ENCODE peak calls at places on chromosome 5, in four cellular contexts. W is Peyer's patch, Z is DND-41, J is transverse colon. L is an unnamed sample. For H3K9me3, the result is how much of the 10 kb centered on the place peaks cover.

GRCh38 chr5:129905467-129906176 is 1.4 kb downstream of the CHSY3 start:
- DNase-seq in Z (no peak), J (no peak), W (no peak), L (no peak)

GRCh38 chr5:149387982-149388381 is 8.9 kb upstream of the IL17B start:
- DNase-seq in Z (no peak), J (no peak), W (no peak), L (no peak)

GRCh38 chr5:115471674-115472073 is 72.9 kb downstream of the FEM1C start:
- DNase-seq in Z (no peak), W (no peak), J (no peak), L (no peak)

GRCh38 chr5:68839019-68839552 is 254.7 kb upstream of the SLC30A5 start:
- DNase-seq in Z (no peak), J (no peak), W (no peak), L (no peak)

GRCh38 chr5:148805323-148806290 is 20.8 kb upstream of the ADRB2 start:
- DNase-seq in J (no peak), W (peak), Z (no peak), L (no peak)

GRCh38 chr5:140806834-140807775 is at the start of gene PCDHA4:
- DNase-seq in Z (no peak), J (peak), W (no peak), L (no peak)

GRCh38 chr5:132294728-132295504 is 722 bp downstream of the SLC22A4 start:
- DNase-seq in Z (peak), W (peak), J (peak), L (peak)

GRCh38 chr5:158462349-158463114 is 603.6 kb upstream of the CLINT1 start:
- DNase-seq in J (no peak), Z (no peak), W (no peak), L (no peak)

GRCh38 chr5:133552925-133553525 is 59.3 kb downstream of the FSTL4 start:
- DNase-seq in J (peak), Z (peak), W (peak), L (peak)

GRCh38 chr5:53008751-53009150 is 19.6 kb downstream of the ITGA2 start:
- DNase-seq in W (no peak), Z (no peak), J (no peak), L (no peak)

GRCh38 chr5:103452089-103452488 is 110.5 kb downstream of the NUDT12 start:
- DNase-seq in W (no peak), J (no peak), Z (no peak), L (no peak)

GRCh38 chr5:14410068-14410941 is 171.3 kb upstream of the OTULINL start:
- DNase-seq in W (no peak), J (no peak), Z (no peak), L (no peak)

GRCh38 chr5:147310059-147310704 is 75.4 kb downstream of the STK32A start:
- DNase-seq in J (peak), Z (no peak), W (no peak), L (no peak)

GRCh38 chr5:88674262-88675158 is 208.5 kb downstream of the MEF2C start:
- DNase-seq in J (no peak), W (no peak), Z (no peak), L (no peak)

GRCh38 chr5:112333236-112333850 is 85.7 kb downstream of the EPB41L4A start:
- DNase-seq in J (no peak), W (no peak), Z (no peak), L (no peak)

GRCh38 chr5:69268899-69269298 is 34.2 kb downstream of the CDK7 start:
- DNase-seq in J (no peak), W (no peak), Z (no peak), L (no peak)

GRCh38 chr5:78577051-78577807 is 71.3 kb downstream of the LHFPL2 start:
- DNase-seq in J (no peak), W (no peak), Z (no peak), L (no peak)

GRCh38 chr5:7779019-7779662 is 71.8 kb downstream of the CFAP90 start:
- DNase-seq in J (no peak), Z (peak), W (no peak), L (no peak)

GRCh38 chr5:113048931-113049330 is 72.3 kb downstream of the DCP2 start:
- DNase-seq in W (no peak), Z (no peak), J (no peak), L (no peak)

GRCh38 chr5:67814569-67815311 is 400.8 kb upstream of the PIK3R1 start:
- DNase-seq in J (no peak), W (no peak), Z (no peak), L (no peak)
- H3K27ac ChIP-seq in J (peak), W (no peak), Z (peak), L (no peak)

GRCh38 chr5:1221721-1222120 is 3.5 kb upstream of the SLC6A18 start:
- DNase-seq in J (no peak), Z (no peak), W (no peak), L (no peak)

GRCh38 chr5:1222621-1223277 is 2.4 kb upstream of the SLC6A18 start:
- DNase-seq in W (no peak), Z (no peak), J (no peak), L (no peak)

GRCh38 chr5:1223278-1223670 is 1.9 kb upstream of the SLC6A18 start:
- DNase-seq in W (no peak), J (no peak), Z (no peak), L (no peak)

GRCh38 chr5:1220831-1221230 is 4.3 kb upstream of the SLC6A18 start:
- DNase-seq in J (no peak), Z (no peak), W (no peak), L (no peak)

GRCh38 chr5:1222147-1222546 is 3.0 kb upstream of the SLC6A18 start:
- DNase-seq in Z (no peak), J (no peak), W (no peak), L (no peak)
- H3K9me3 ChIP-seq in Z (under half), J (under half), W (under half), L (under half)

GRCh38 chr5:74130141-74130897 is 504.3 kb downstream of the ARHGEF28 start:
- DNase-seq in Z (no peak), W (no peak), J (no peak), L (no peak)
- TF ChIP-seq CTCF in Z (no peak), W (no peak), J (no peak), L (no peak)

DNA sequence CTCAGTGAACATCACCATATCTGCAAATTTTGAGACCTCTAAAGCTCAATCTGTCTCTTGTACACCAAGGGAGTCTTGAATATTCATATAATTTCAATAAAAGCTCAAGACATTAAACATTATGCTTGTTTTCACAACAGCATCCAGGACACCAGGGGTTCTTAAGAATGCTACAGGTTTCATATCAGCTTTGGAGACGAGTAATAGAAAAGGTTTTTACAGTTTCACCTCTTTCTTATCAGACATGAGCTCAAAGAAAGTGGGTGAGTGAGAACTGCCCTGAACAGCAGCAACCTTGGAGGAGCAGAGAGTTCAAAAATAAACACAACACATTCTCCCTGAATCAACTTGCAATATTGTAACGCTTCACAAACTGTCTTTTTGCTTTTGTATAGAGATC is 535.5 kb downstream of the PDE4D start:
- DNase-seq in J (no peak), Z (no peak), W (no peak), L (no peak)
- H3K27ac ChIP-seq in J (peak), Z (no peak), W (no peak), L (no peak)

GRCh38 chr5:142815469-142815868 is 45.3 kb downstream of the ARHGAP26 start:
- DNase-seq in W (no peak), J (no peak), Z (no peak), L (no peak)
- H3K9me3 ChIP-seq in W (under half), J (under half), Z (under half), L (under half)

DNA sequence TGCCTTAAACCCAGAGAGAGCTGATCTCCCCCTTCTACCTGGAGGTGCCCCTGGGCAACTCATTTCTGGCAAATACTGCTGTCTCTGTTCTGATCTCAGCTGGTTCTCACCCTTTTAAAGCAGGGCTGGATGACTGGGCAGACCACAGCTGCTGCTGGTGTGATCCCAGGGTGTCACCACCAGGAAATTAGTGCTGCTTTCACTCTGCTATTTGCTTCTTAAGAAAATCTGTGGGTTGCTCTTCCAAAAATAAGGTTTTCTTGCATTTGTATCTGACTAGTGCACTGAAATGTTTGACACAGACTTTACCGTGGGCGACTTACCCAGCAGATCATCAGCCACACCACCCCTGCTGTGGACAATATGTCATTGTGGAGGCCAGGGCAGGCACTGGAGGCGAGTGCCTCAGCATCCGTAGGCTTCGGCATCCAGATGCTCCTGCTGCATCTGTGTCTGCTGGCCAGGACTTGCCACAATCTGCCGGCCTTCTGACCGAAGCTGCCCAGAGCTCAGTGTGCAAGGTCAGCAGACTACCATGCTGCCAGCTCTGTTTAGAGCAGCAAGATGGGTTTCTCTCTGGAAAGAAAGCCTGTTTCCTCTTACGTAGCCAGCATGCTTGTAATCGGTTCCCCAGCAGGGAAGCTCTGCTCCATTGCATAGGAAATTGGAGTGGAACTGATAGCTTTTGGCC is 13.6 kb downstream of the ARHGAP26 start:
- DNase-seq in Z (peak), W (no peak), J (no peak), L (no peak)
- TF ChIP-seq CTCF in Z (no peak), W (no peak), J (no peak), L (no peak)

GRCh38 chr5:914612-915011 is 21.9 kb downstream of the TRIP13 start:
- DNase-seq in J (no peak), Z (no peak), W (no peak), L (no peak)
- H3K27ac ChIP-seq in J (no peak), Z (no peak), W (no peak), L (no peak)

DNA sequence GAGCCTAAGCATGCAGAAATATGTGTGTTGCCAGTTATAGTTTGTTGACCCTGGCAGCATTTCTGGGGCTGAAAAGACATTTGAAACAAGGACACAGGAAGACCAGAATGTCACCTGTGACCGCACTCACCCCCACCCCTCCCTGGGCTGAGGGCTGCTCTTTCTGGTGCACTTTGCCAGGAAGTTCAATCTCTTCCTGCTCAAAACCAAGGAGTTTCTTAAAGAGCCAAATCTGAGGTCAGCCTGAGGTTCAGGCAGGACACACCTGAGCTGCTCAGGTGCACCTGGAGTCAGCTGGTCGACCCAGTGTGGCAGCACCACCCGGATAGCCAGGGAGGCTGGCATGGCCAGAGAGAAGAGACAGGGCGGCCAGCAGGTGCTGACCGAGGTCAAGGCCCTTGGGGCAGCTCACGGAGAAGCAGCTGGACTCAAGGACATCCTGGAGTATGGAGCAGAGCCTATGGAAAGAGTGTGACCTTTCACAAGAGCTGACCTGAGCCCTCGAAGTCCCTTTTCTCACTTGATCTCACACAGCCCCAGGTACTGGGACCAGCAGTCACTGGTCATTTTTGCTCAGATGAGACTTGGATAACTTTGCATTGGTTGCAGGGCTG is 376.9 kb upstream of the IRX4 start:
- DNase-seq in W (no peak), J (no peak), Z (no peak), L (no peak)
- H3K9me3 ChIP-seq in W (under half), J (under half), Z (under half), L (under half)

L was measured in CD4-positive, alpha-beta T cell.